ENCODE peak calls at places on chromosomes 6 and 20, in four cellular contexts. J, M, G and F are unnamed samples.

GRCh38 chr20:18394363-18394762 is 72.5 kb downstream of the DZANK1 start:
- DNase-seq in J (no peak), M (no peak), G (no peak), F (peak; percentile 31)

GRCh38 chr20:33793011-33793931 is 17.9 kb upstream of the CHMP4B start:
- DNase-seq in J (no peak), M (peak; percentile 40), G (no peak), F (no peak)

GRCh38 chr6:150229775-150230561 is 87.1 kb downstream of the PPP1R14C start:
- DNase-seq in J (no peak), M (no peak), G (no peak), F (no peak)

GRCh38 chr6:45256697-45257695 is 71.1 kb upstream of the RUNX2 start:
- DNase-seq in J (no peak), M (no peak), G (no peak), F (no peak)

GRCh38 chr6:162371133-162371532 is 356.4 kb downstream of the PRKN start:
- DNase-seq in J (no peak), M (no peak), G (no peak), F (no peak)

GRCh38 chr6:2596222-2596621 is 154.5 kb downstream of the MYLK4 start:
- DNase-seq in J (no peak), M (no peak), G (peak; percentile 31), F (peak; percentile 71)

GRCh38 chr20:61185841-61186601 is 66.0 kb upstream of the CDH4 start:
- DNase-seq in J (no peak), M (no peak), G (no peak), F (no peak)

GRCh38 chr6:44662461-44663121 is 275.1 kb downstream of the CDC5L start:
- DNase-seq in J (no peak), M (peak; percentile 15), G (no peak), F (peak; percentile 76)

GRCh38 chr6:157726892-157727628 is 96.0 kb upstream of the SNX9 start:
- DNase-seq in J (no peak), M (no peak), G (no peak), F (no peak)

GRCh38 chr6:169592558-169592957 is 109.3 kb downstream of the WDR27 start:
- DNase-seq in J (no peak), M (no peak), G (no peak), F (no peak)

GRCh38 chr6:158972241-158973233 is 27.5 kb downstream of the RSPH3 start:
- DNase-seq in J (peak; percentile 31), M (peak; percentile 47), G (peak; percentile 52), F (no peak)

GRCh38 chr20:9392892-9393857 is 121.2 kb upstream of the LAMP5 start:
- DNase-seq in J (no peak), M (peak; percentile 31), G (peak; percentile 6), F (peak; percentile 79)

GRCh38 chr20:4681971-4682370 is 39.7 kb upstream of the PRND start:
- DNase-seq in J (no peak), M (no peak), G (no peak), F (no peak)

GRCh38 chr6:106512048-106512957 is 117.0 kb downstream of the RTN4IP1 start:
- DNase-seq in J (no peak), M (peak; percentile 68), G (no peak), F (peak; percentile 70)

GRCh38 chr20:37319120-37319717 is 26.7 kb upstream of the SRC start:
- DNase-seq in J (no peak), M (no peak), G (no peak), F (no peak)

GRCh38 chr6:147135211-147135672 is 69.0 kb upstream of the STXBP5 start:
- DNase-seq in J (no peak), M (no peak), G (peak; percentile 23), F (no peak)

GRCh38 chr20:57548177-57549058 is 12.5 kb upstream of the PCK1 start:
- DNase-seq in J (no peak), M (no peak), G (no peak), F (no peak)

GRCh38 chr6:166434336-166434735 is 51.6 kb upstream of the MPC1 start:
- DNase-seq in J (no peak), M (no peak), G (no peak), F (no peak)

GRCh38 chr20:36066777-36067176 is 87.8 kb upstream of the EPB41L1 start:
- DNase-seq in J (no peak), M (no peak), G (no peak), F (no peak)

GRCh38 chr20:62723351-62723750 is 14.7 kb downstream of the NTSR1 start:
- DNase-seq in J (no peak), M (no peak), G (no peak), F (no peak)

GRCh38 chr6:138981416-138981815 is 6.6 kb downstream of the REPS1 start:
- DNase-seq in J (no peak), M (no peak), G (no peak), F (no peak)

GRCh38 chr20:33657704-33658095 is 4.4 kb upstream of the C20orf144 start:
- DNase-seq in J (no peak), M (no peak), G (no peak), F (no peak)

GRCh38 chr6:26349964-26350857 is 14.8 kb upstream of the BTN3A2 start:
- DNase-seq in J (no peak), M (peak; percentile 95), G (peak; percentile 34), F (no peak)

GRCh38 chr20:40493551-40493950 is 195.5 kb downstream of the MAFB start:
- DNase-seq in J (no peak), M (no peak), G (no peak), F (no peak)

GRCh38 chr6:51182884-51183283 is 364.2 kb downstream of the TFAP2B start:
- DNase-seq in J (no peak), M (no peak), G (no peak), F (no peak)
- TF ChIP-seq ETV6 in J (no peak), M (no peak), G (no peak), F (no peak)

GRCh38 chr6:33172307-33173227 is 19.7 kb downstream of the COL11A2 start:
- DNase-seq in J (no peak), M (peak; percentile 53), G (peak; percentile 73), F (peak; percentile 71)
- TF ChIP-seq CTCF in J (peak; percentile 83), M (peak; percentile 91), G (peak; percentile 86), F (peak; percentile 51)

GRCh38 chr6:160394654-160395035 is 46.5 kb downstream of the SLC22A3 start:
- DNase-seq in J (no peak), M (peak; percentile 22), G (no peak), F (no peak)
- TF ChIP-seq ETV6 in J (no peak), M (no peak), G (no peak), F (no peak)

GRCh38 chr6:105402090-105402980 is 547 bp downstream of the PREP start:
- DNase-seq in J (no peak), M (peak; percentile 25), G (no peak), F (peak; percentile 19)
- TF ChIP-seq CTCF in J (no peak), M (peak; percentile 10), G (no peak), F (no peak)

GRCh38 chr6:17885889-17886576 is 101.4 kb downstream of the KIF13A start:
- DNase-seq in J (no peak), M (no peak), G (no peak), F (no peak)
- TF ChIP-seq ETV6 in J (no peak), M (no peak), G (no peak), F (no peak)

GRCh38 chr20:51680067-51680749 is 88.0 kb downstream of the ATP9A start:
- DNase-seq in J (no peak), M (no peak), G (no peak), F (no peak)

GRCh38 chr20:51679254-51679921 is 88.8 kb downstream of the ATP9A start:
- DNase-seq in J (no peak), M (peak; percentile 29), G (no peak), F (no peak)

GRCh38 chr20:51678041-51678697 is 90.0 kb downstream of the ATP9A start:
- DNase-seq in J (no peak), M (no peak), G (no peak), F (no peak)
- TF ChIP-seq CTCF in J (no peak), M (no peak), G (peak; percentile 47), F (no peak)

GRCh38 chr6:20811112-20811746 is 277.0 kb downstream of the CDKAL1 start:
- DNase-seq in J (no peak), M (no peak), G (peak; percentile 58), F (peak; percentile 31)
- TF ChIP-seq ETV6 in J (no peak), M (no peak), G (no peak), F (no peak)